ENCODE peak calls at places on chromosomes 12 and 14, in nine cellular contexts. P is GM13977; L is CD4-positive, alpha-beta memory T cell; J is stimulated activated CD4-positive, alpha-beta T cell treated with anti-CD3 and anti-CD28 coated beads, Interleukin-2, amount 100 ng/mL, for 48 hours; U is C1 segment of cervical spinal cord; V is HS-5; Z is M059J; I is nucleus accumbens; F is HCEC 1CT. C is an unnamed sample.
A peak's percentile ranks its signal among the peaks of the same experiment; 100 is the strongest.

GRCh38 chr14:52792097-52792415 is 649 bp upstream of the GNPNAT1 start:
- DNase-seq in P (no peak), L (no peak), J (no peak), U (no peak), V (no peak), Z (no peak), I (no peak), F (no peak), C (no peak)

GRCh38 chr14:102027951-102028350 is 58.9 kb downstream of the HSP90AA1 start:
- DNase-seq in P (no peak), L (no peak), J (no peak), U (no peak), V (no peak), Z (no peak), I (no peak), F (no peak), C (no peak)

GRCh38 chr12:93571360-93571853 is 1.1 kb upstream of the SOCS2 start:
- DNase-seq in P (peak; percentile 73), L (peak; percentile 74), J (peak; percentile 47), U (peak; percentile 46), V (no peak), Z (peak; percentile 84), I (no peak), F (peak; percentile 55), C (no peak)

GRCh38 chr12:49342914-49343731 is 3.6 kb upstream of the DNAJC22 start:
- DNase-seq in P (peak; percentile 58), L (peak; percentile 65), J (no peak), U (no peak), V (no peak), Z (no peak), I (no peak), F (no peak), C (no peak)

GRCh38 chr14:58151264-58151700 is 731 bp downstream of the ARMH4 start:
- DNase-seq in P (peak; percentile 17), L (no peak), J (no peak), U (peak; percentile 45), V (no peak), Z (no peak), I (no peak), F (no peak), C (no peak)

GRCh38 chr12:84786622-84787021 is 126.0 kb downstream of the SLC6A15 start:
- DNase-seq in P (no peak), L (no peak), J (no peak), U (no peak), V (no peak), Z (no peak), I (no peak), F (no peak), C (no peak)

GRCh38 chr12:2574536-2574935 is 220.2 kb upstream of the FKBP4 start:
- DNase-seq in P (no peak), L (no peak), J (no peak), U (no peak), V (no peak), Z (no peak), I (no peak), F (no peak), C (no peak)

GRCh38 chr14:100884456-100884855 is 19.1 kb downstream of the RTL1 start:
- DNase-seq in P (no peak), L (no peak), J (no peak), U (no peak), V (no peak), Z (no peak), I (no peak), F (no peak), C (no peak)